ENCODE peak calls at places on chromosomes 1 and 21, in eight cellular contexts. A is activated T-cell treated with anti-CD3 and anti-CD28 coated beads, Interleukin-2, amount 50 U/mL, for 48 hours; L is HAP-1; G is uterus; B is naive thymus-derived CD4-positive, alpha-beta T cell; E is psoas muscle; O is stimulated activated CD4-positive, alpha-beta T cell treated with anti-CD3 and anti-CD28 coated beads, Interleukin-2, amount 100 ng/mL, for 48 hours; P is GM12892. H is an unnamed sample.

GRCh38 chr1:85502625-85503083 is 37.7 kb upstream of the DDAH1 start:
- DNase-seq in B (no peak), E (no peak), A (no peak), G (peak), O (no peak), P (no peak), L (peak), H (peak)

GRCh38 chr1:110593905-110594304 is 12.3 kb downstream of the KCNA2 start:
- DNase-seq in G (no peak), E (no peak), L (no peak), B (no peak), O (no peak), P (no peak), A (no peak), H (no peak)

GRCh38 chr1:231039161-231040018 is 664 bp downstream of the FAM89A start:
- DNase-seq in P (peak), L (peak), B (no peak), O (peak), G (peak), A (peak), E (peak), H (peak)

GRCh38 chr1:168455764-168456163 is 88.0 kb downstream of the XCL2 start:
- DNase-seq in A (no peak), L (no peak), B (no peak), G (no peak), O (no peak), E (no peak), P (no peak), H (no peak)

GRCh38 chr1:154097873-154098272 is 57.0 kb downstream of the NUP210L start:
- DNase-seq in G (no peak), E (no peak), P (no peak), L (no peak), A (no peak), O (no peak), B (no peak), H (no peak)

GRCh38 chr1:183871142-183871541 is 66.2 kb downstream of the RGL1 start:
- DNase-seq in E (no peak), O (no peak), A (no peak), P (no peak), B (no peak), L (no peak), G (no peak), H (no peak)

GRCh38 chr1:59017501-59018231 is 233.8 kb upstream of the JUN start:
- DNase-seq in B (no peak), A (no peak), L (no peak), O (no peak), E (no peak), G (no peak), P (no peak), H (no peak)

GRCh38 chr1:206568779-206569352 is 43.4 kb downstream of the EIF2D start:
- DNase-seq in O (no peak), L (no peak), A (peak), B (peak), E (no peak), P (no peak), G (no peak), H (no peak)

GRCh38 chr1:209505044-209505443 is 78.5 kb upstream of the CAMK1G start:
- DNase-seq in L (no peak), P (no peak), E (no peak), O (no peak), A (no peak), B (no peak), G (no peak), H (no peak)

GRCh38 chr1:201667479-201667878 is 128.6 kb downstream of the NAV1 start:
- DNase-seq in B (no peak), E (no peak), P (no peak), L (no peak), A (no peak), G (no peak), O (no peak), H (no peak)

GRCh38 chr1:5348732-5349465 is 643.3 kb downstream of the NPHP4 start:
- DNase-seq in P (no peak), A (no peak), B (no peak), O (no peak), E (no peak), G (no peak), L (no peak), H (no peak)

GRCh38 chr1:20867847-20868246 is 80.7 kb upstream of the HP1BP3 start:
- DNase-seq in O (no peak), A (no peak), E (no peak), G (no peak), P (no peak), L (no peak), B (no peak), H (no peak)

GRCh38 chr1:84907095-84907827 is 14.3 kb upstream of the LPAR3 start:
- DNase-seq in O (no peak), P (no peak), G (no peak), E (no peak), B (no peak), L (no peak), A (no peak), H (no peak)

GRCh38 chr1:182185822-182186756 is 124.6 kb upstream of the ZNF648 start:
- DNase-seq in P (no peak), A (no peak), O (no peak), G (no peak), E (no peak), B (no peak), L (no peak), H (no peak)

GRCh38 chr1:150537732-150538684 is 11.2 kb upstream of the ADAMTSL4 start:
- DNase-seq in L (no peak), E (peak), A (no peak), O (no peak), B (no peak), G (peak), P (no peak), H (no peak)

GRCh38 chr1:3553166-3553939 is 58.0 kb downstream of the MEGF6 start:
- DNase-seq in O (no peak), B (no peak), A (no peak), G (peak), P (no peak), L (no peak), E (no peak), H (no peak)

GRCh38 chr1:166121010-166121409 is 45.8 kb downstream of the FAM78B start:
- DNase-seq in G (no peak), A (no peak), O (no peak), L (no peak), P (no peak), B (no peak), E (no peak), H (no peak)

GRCh38 chr1:6498576-6499111 is 7.2 kb upstream of the PLEKHG5 start:
- DNase-seq in E (no peak), P (no peak), G (no peak), B (no peak), A (no peak), O (no peak), L (no peak), H (no peak)

GRCh38 chr1:25099343-25099951 is 132.9 kb downstream of the SYF2 start:
- DNase-seq in L (no peak), G (no peak), A (peak), B (no peak), P (no peak), E (peak), O (no peak), H (no peak)

GRCh38 chr1:212727386-212728181 is 27.9 kb upstream of the BATF3 start:
- DNase-seq in E (no peak), G (no peak), L (no peak), B (no peak), O (no peak), P (no peak), A (peak), H (no peak)

GRCh38 chr21:44762221-44763049 is 39.2 kb downstream of the UBE2G2 start:
- DNase-seq in B (no peak), L (no peak), A (no peak), P (peak), E (no peak), G (no peak), O (no peak), H (peak)

GRCh38 chr1:151197863-151198253 is 494 bp upstream of the PIP5K1A start:
- DNase-seq in B (no peak), P (no peak), E (no peak), L (no peak), A (no peak), G (no peak), O (no peak), H (no peak)

GRCh38 chr1:205936846-205937707 is 6.2 kb downstream of the SLC26A9 start:
- DNase-seq in A (no peak), B (no peak), O (no peak), P (no peak), E (no peak), L (no peak), G (no peak), H (no peak)

GRCh38 chr1:68917456-68917855 is 420.6 kb upstream of the DEPDC1 start:
- DNase-seq in A (no peak), L (no peak), B (no peak), G (no peak), E (no peak), O (no peak), P (no peak), H (no peak)

GRCh38 chr1:11059166-11059989 is 440 bp downstream of the SRM start:
- DNase-seq in L (no peak), B (peak), O (no peak), G (peak), P (no peak), E (peak), A (peak), H (no peak)

GRCh38 chr21:42750737-42751530 is 97.5 kb downstream of the PDE9A start:
- DNase-seq in B (no peak), O (no peak), L (no peak), G (no peak), A (no peak), P (no peak), E (no peak), H (no peak)

GRCh38 chr1:161987303-161987702 is 36.4 kb downstream of the OLFML2B start:
- DNase-seq in B (no peak), P (no peak), O (no peak), E (no peak), G (no peak), L (no peak), A (no peak), H (no peak)

GRCh38 chr21:39057121-39057520 is 126.1 kb downstream of the PSMG1 start:
- DNase-seq in E (no peak), B (no peak), G (no peak), L (no peak), O (no peak), P (no peak), A (no peak), H (no peak)

GRCh38 chr1:181133441-181133951 is 45.0 kb downstream of the IER5 start:
- DNase-seq in L (no peak), A (no peak), G (no peak), E (no peak), P (no peak), B (no peak), O (no peak), H (no peak)

GRCh38 chr1:77533660-77534295 is 148.7 kb downstream of the ZZZ3 start:
- DNase-seq in B (peak), O (peak), P (peak), G (peak), A (peak), L (peak), E (peak), H (peak)

GRCh38 chr1:29974345-29974744 is 738.0 kb downstream of the PTPRU start:
- DNase-seq in G (no peak), E (no peak), P (no peak), B (no peak), O (no peak), A (no peak), L (peak), H (no peak)

GRCh38 chr1:223363057-223363855 is 720 bp downstream of the SUSD4 start:
- DNase-seq in G (no peak), O (no peak), P (no peak), B (peak), E (peak), L (no peak), A (peak), H (no peak)

GRCh38 chr1:44361478-44361877 is 6.4 kb upstream of the ERI3 start:
- DNase-seq in P (no peak), G (no peak), E (no peak), L (no peak), B (no peak), A (no peak), O (no peak), H (no peak)

H was measured in left lobe of liver.